ENCODE peak calls at places on chromosomes 16 and 17, in four cellular contexts. G, A, D and T are unnamed samples.

GRCh38 chr17:44198721-44199552 is 747 bp downstream of the ATXN7L3 start:
- DNase-seq in A (peak), G (peak), D (peak), T (no peak)

GRCh38 chr17:40813804-40814203 is 8.6 kb downstream of the KRT10 start:
- DNase-seq in D (no peak), G (no peak), A (no peak), T (no peak)

GRCh38 chr17:77738666-77739531 is 219.6 kb upstream of the TNRC6C start:
- DNase-seq in A (no peak), D (peak), G (no peak), T (no peak)

GRCh38 chr17:55575058-55575606 is 63.9 kb upstream of the SMIM36 start:
- DNase-seq in G (no peak), A (no peak), D (no peak), T (no peak)

GRCh38 chr16:2520097-2520783 is at the start of gene AMDHD2:
- DNase-seq in D (peak), G (peak), A (peak), T (peak)

GRCh38 chr17:74777884-74778490 is 1.8 kb upstream of the NAT9 start:
- DNase-seq in A (no peak), G (no peak), D (no peak), T (no peak)

GRCh38 chr17:68391561-68392268 is 65.6 kb downstream of the WIPI1 start:
- DNase-seq in A (no peak), G (no peak), D (no peak), T (peak)

GRCh38 chr17:80970044-80970761 is 21.4 kb upstream of the CHMP6 start:
- DNase-seq in D (no peak), G (peak), A (peak), T (no peak)

GRCh38 chr16:27208809-27209208 is 5.5 kb downstream of the KDM8 start:
- DNase-seq in G (no peak), D (no peak), A (no peak), T (no peak)

GRCh38 chr16:66623755-66624154 is 19.3 kb downstream of the CMTM3 start:
- DNase-seq in D (no peak), A (no peak), G (no peak), T (no peak)

GRCh38 chr16:23514381-23515152 is 4.3 kb upstream of the GGA2 start:
- DNase-seq in D (peak), G (no peak), A (no peak), T (no peak)

GRCh38 chr16:10920726-10921427 is 21.4 kb downstream of the DEXI start:
- DNase-seq in D (no peak), G (no peak), A (no peak), T (no peak)

GRCh38 chr16:66549284-66550131 is at the start of gene TK2:
- DNase-seq in G (peak), D (peak), A (peak), T (peak)

GRCh38 chr17:19933221-19933620 is 44.4 kb downstream of the AKAP10 start:
- DNase-seq in A (no peak), G (no peak), D (no peak), T (no peak)

GRCh38 chr17:16980813-16981731 is 9.2 kb upstream of the TNFRSF13B start:
- DNase-seq in G (no peak), D (no peak), A (peak), T (no peak)